ENCODE peak calls at places on chromosome 1, in four cellular contexts. One of them, this sample, is unnamed.

GRCh38 chr1:81681104-81681503 is 119.6 kb upstream of the ADGRL2 start:
- DNase-seq in IMR-90: no peak
- DNase-seq in GM12878: no peak
- DNase-seq in K562: no peak
- DNase-seq in this sample: no peak

GRCh38 chr1:93434088-93434487 is 13.8 kb upstream of the FNBP1L start:
- DNase-seq in GM12878: no peak
- DNase-seq in K562: no peak
- DNase-seq in IMR-90: no peak
- DNase-seq in this sample: no peak

GRCh38 chr1:192516776-192517297 is 58.7 kb upstream of the RGS1 start:
- DNase-seq in GM12878: peak
- DNase-seq in K562: no peak
- DNase-seq in IMR-90: no peak
- DNase-seq in this sample: no peak

GRCh38 chr1:173608503-173609216 is 5.8 kb upstream of the SLC9C2 start:
- DNase-seq in K562: no peak
- DNase-seq in GM12878: no peak
- DNase-seq in IMR-90: no peak
- DNase-seq in this sample: no peak

GRCh38 chr1:238701024-238701423 is 685.3 kb upstream of the CHRM3 start:
- DNase-seq in IMR-90: no peak
- DNase-seq in GM12878: no peak
- DNase-seq in K562: no peak
- DNase-seq in this sample: no peak

GRCh38 chr1:61056674-61057439 is 25.5 kb upstream of the NFIA start:
- DNase-seq in IMR-90: peak
- DNase-seq in GM12878: no peak
- DNase-seq in K562: peak
- DNase-seq in this sample: peak

GRCh38 chr1:147171399-147172167 is 687 bp downstream of the PRKAB2 start:
- DNase-seq in GM12878: no peak
- DNase-seq in K562: peak
- DNase-seq in IMR-90: no peak
- DNase-seq in this sample: peak

GRCh38 chr1:240314845-240315746 is 223.4 kb downstream of the FMN2 start:
- DNase-seq in GM12878: no peak
- DNase-seq in K562: no peak
- DNase-seq in IMR-90: no peak
- DNase-seq in this sample: no peak

GRCh38 chr1:119008483-119009299 is 20.5 kb upstream of the TBX15 start:
- DNase-seq in IMR-90: peak
- DNase-seq in GM12878: peak
- DNase-seq in K562: peak
- DNase-seq in this sample: peak

GRCh38 chr1:106049595-106049994 is 1006.9 kb upstream of the PRMT6 start:
- DNase-seq in IMR-90: no peak
- DNase-seq in GM12878: no peak
- DNase-seq in K562: no peak
- DNase-seq in this sample: no peak

GRCh38 chr1:225888289-225888897 is 553 bp downstream of the LEFTY1 start:
- DNase-seq in IMR-90: no peak
- DNase-seq in K562: no peak
- DNase-seq in GM12878: no peak
- DNase-seq in this sample: no peak

GRCh38 chr1:155295183-155295941 is 5.9 kb downstream of the PKLR start:
- DNase-seq in GM12878: no peak
- DNase-seq in K562: no peak
- DNase-seq in IMR-90: no peak
- DNase-seq in this sample: no peak

GRCh38 chr1:2228684-2229031 is 539 bp downstream of the SKI start:
- DNase-seq in IMR-90: no peak
- DNase-seq in K562: no peak
- DNase-seq in GM12878: no peak
- DNase-seq in this sample: no peak
- H3K9ac ChIP-seq in IMR-90: peak
- H3K9ac ChIP-seq in K562: peak
- H3K9ac ChIP-seq in GM12878: no peak
- H3K9ac ChIP-seq in this sample: peak

DNA sequence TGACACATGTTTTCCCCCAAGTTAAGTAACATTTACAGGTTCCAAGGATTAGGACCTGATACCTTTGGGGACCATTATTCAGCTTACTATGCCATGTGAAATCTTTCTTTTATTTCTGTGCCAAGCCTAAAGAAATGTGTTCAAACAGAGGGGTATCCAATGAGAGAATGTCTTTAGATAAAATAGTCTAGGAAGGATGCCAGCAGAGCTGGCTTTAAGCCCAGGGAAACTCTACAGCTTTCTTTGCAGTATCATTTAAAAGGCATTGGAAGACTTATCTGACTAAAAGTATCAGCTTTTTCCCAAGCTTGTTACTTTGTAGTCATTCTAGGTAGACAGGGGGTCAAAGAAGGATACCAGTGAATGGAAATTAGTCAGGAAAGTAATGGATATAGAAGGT is 860.4 kb downstream of the PLA2G4A start:
- DNase-seq in IMR-90: peak
- DNase-seq in GM12878: no peak
- DNase-seq in K562: no peak
- DNase-seq in this sample: peak
- TF ChIP-seq FOS in IMR-90: no peak
- TF ChIP-seq FOS in GM12878: no peak
- TF ChIP-seq FOS in K562: no peak
- TF ChIP-seq FOS in this sample: no peak

GRCh38 chr1:212858055-212858460 is at the start of gene FLVCR1:
- DNase-seq in GM12878: peak
- DNase-seq in IMR-90: peak
- DNase-seq in K562: peak
- DNase-seq in this sample: peak

GRCh38 chr1:212856755-212857154 is 1.3 kb upstream of the FLVCR1 start:
- DNase-seq in IMR-90: no peak
- DNase-seq in K562: no peak
- DNase-seq in GM12878: no peak
- DNase-seq in this sample: no peak

GRCh38 chr1:212860713-212861581 is 2.9 kb downstream of the FLVCR1 start:
- DNase-seq in GM12878: no peak
- DNase-seq in IMR-90: peak
- DNase-seq in K562: peak
- DNase-seq in this sample: no peak

GRCh38 chr1:212862111-212862690 is 4.1 kb downstream of the FLVCR1 start:
- DNase-seq in GM12878: no peak
- DNase-seq in IMR-90: no peak
- DNase-seq in K562: no peak
- DNase-seq in this sample: no peak

DNA sequence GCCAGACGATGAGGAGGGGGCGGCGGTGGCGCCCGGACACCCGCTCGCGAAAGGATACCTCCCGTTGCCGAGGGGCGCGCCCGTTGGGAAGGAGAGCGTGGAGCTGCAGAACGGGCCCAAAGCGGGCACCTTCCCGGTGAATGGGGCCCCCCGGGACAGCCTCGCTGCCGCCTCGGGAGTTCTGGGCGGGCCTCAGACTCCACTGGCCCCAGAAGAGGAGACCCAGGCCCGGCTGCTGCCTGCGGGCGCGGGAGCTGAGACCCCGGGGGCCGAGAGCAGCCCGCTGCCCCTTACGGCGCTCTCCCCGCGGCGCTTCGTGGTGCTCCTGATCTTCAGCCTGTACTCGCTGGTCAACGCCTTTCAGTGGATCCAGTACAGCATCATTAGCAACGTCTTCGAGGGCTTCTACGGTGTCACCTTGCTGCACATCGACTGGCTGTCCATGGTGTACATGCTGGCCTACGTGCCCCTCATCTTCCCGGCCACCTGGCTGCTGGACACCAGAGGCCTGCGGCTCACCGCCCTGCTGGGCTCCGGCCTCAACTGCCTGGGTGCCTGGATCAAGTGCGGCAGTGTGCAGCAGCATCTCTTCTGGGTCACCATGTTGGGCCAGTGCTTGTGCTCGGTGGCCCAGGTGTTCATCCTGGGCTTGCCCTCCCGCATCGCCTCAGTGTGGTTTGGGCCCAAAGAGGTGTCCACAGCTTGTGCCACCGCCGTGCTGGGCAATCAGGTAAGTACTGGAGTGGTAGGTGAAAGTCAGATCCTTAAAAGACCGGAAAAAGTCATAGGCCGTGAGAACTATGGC is 588 bp downstream of the FLVCR1 start:
- DNase-seq in GM12878: no peak
- DNase-seq in K562: no peak
- DNase-seq in IMR-90: peak
- DNase-seq in this sample: peak
- H3K9ac ChIP-seq in GM12878: peak
- H3K9ac ChIP-seq in K562: peak
- H3K9ac ChIP-seq in IMR-90: peak
- H3K9ac ChIP-seq in this sample: peak

DNA sequence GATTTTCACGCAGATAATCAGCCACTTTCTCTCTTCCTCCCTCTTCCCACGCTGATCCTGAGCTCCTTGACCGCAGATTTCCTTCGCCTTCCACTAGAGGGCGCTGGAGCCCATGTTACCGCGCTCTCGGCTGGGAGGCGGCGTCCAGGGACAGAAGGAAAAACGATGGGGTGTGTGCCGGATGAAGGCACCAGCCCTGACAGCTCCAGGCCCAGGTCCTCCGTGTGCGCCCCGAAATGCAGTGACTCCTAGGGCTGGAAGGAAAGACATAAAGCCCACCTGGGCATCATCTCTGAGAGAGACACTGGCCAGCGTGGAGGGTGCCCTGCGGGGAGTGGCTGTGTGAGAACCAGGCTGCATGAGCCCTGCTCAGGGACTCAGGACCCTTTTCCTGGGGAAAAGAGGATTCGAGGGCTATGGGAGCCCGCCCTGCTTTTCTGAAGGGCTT is 44.9 kb upstream of the CYP2J2 start:
- DNase-seq in IMR-90: peak
- DNase-seq in K562: peak
- DNase-seq in GM12878: no peak
- DNase-seq in this sample: peak
- TF ChIP-seq FOS in IMR-90: no peak
- TF ChIP-seq FOS in K562: no peak
- TF ChIP-seq FOS in GM12878: no peak
- TF ChIP-seq FOS in this sample: no peak

GRCh38 chr1:234656070-234656875 is 46.3 kb upstream of the IRF2BP2 start:
- DNase-seq in IMR-90: peak
- DNase-seq in GM12878: no peak
- DNase-seq in K562: no peak
- DNase-seq in this sample: no peak

GRCh38 chr1:234659538-234659937 is 49.6 kb upstream of the IRF2BP2 start:
- DNase-seq in K562: no peak
- DNase-seq in GM12878: no peak
- DNase-seq in IMR-90: peak
- DNase-seq in this sample: peak

GRCh38 chr1:234660536-234661133 is 50.7 kb upstream of the IRF2BP2 start:
- DNase-seq in IMR-90: no peak
- DNase-seq in GM12878: no peak
- DNase-seq in K562: no peak
- DNase-seq in this sample: no peak

GRCh38 chr1:234656981-234657651 is 47.1 kb upstream of the IRF2BP2 start:
- DNase-seq in GM12878: no peak
- DNase-seq in IMR-90: peak
- DNase-seq in K562: no peak
- DNase-seq in this sample: peak

DNA sequence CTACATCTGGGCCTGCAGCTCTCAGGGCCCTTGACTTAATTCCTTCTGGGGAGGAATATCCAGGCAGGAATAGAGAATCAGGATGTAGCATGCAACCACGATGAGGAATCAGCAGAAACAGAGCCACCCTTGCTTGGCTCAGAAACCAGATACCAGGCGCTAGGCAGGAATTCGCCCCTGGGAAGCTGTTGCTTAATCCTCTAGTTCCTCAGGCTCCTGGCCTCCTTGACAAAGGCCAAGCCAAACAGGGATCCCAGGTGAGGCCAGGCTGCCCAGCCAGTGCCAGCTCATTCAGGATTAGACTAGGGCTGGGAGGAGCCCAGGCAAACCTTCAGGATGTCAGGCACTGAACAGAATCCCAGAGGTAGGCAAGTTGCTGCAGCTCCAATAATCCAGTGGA is 48.2 kb upstream of the IRF2BP2 start:
- DNase-seq in K562: no peak
- DNase-seq in IMR-90: peak
- DNase-seq in GM12878: no peak
- DNase-seq in this sample: no peak
- H3K9ac ChIP-seq in K562: no peak
- H3K9ac ChIP-seq in IMR-90: no peak
- H3K9ac ChIP-seq in GM12878: no peak
- H3K9ac ChIP-seq in this sample: no peak

GRCh38 chr1:73205294-73205973 is 923.1 kb upstream of the NEGR1 start:
- DNase-seq in GM12878: no peak
- DNase-seq in IMR-90: no peak
- DNase-seq in K562: no peak
- DNase-seq in this sample: no peak
- TF ChIP-seq FOS in GM12878: no peak
- TF ChIP-seq FOS in IMR-90: no peak
- TF ChIP-seq FOS in K562: no peak
- TF ChIP-seq FOS in this sample: no peak

DNA sequence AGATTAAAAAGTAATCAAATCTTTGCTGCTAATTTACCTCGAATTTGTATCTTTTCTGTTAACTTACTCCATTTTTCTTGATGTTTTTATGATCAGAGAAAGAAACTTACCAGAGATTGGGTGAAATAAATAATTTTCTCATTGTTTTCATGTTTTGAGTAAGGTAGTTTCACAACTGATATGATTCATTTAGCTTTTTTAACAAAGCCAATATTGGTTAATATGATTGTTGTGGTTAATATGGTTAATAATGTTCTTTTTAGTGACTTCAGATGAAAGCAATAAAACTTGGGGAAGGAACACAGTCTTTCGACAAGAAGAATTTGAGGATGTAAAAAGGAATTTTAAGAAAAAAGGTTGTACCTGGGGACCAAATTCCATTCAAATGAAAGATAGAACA is 48.1 kb downstream of the MAP3K21 start:
- DNase-seq in GM12878: no peak
- DNase-seq in K562: no peak
- DNase-seq in IMR-90: no peak
- DNase-seq in this sample: no peak
- H3K9ac ChIP-seq in GM12878: no peak
- H3K9ac ChIP-seq in K562: no peak
- H3K9ac ChIP-seq in IMR-90: no peak
- H3K9ac ChIP-seq in this sample: no peak

This sample was measured in endothelial cell of umbilical vein.